ENCODE peak calls at places on chromosomes 13 and 19, in four cellular contexts. U is IMR-90, K is mesendoderm, Z is H9. G is an unnamed sample.

GRCh38 chr13:33375421-33375820 is 89.9 kb upstream of the STARD13 start:
- DNase-seq in U (no peak), K (peak), Z (no peak), G (no peak)

GRCh38 chr13:110652231-110652730 is 36.9 kb downstream of the NAXD start:
- DNase-seq in U (no peak), K (no peak), Z (no peak), G (peak)

GRCh38 chr13:42380420-42381164 is 108.6 kb downstream of the AKAP11 start:
- DNase-seq in U (no peak), K (no peak), Z (no peak), G (no peak)

GRCh38 chr19:17749912-17750317 is 1.4 kb upstream of the FCHO1 start:
- DNase-seq in U (no peak), K (no peak), Z (no peak), G (no peak)

GRCh38 chr19:31285744-31286143 is 63.5 kb downstream of the TSHZ3 start:
- DNase-seq in U (peak), K (no peak), Z (no peak), G (no peak)

GRCh38 chr13:44048326-44048725 is 168.6 kb downstream of the LACC1 start:
- DNase-seq in U (no peak), K (no peak), Z (no peak), G (no peak)

GRCh38 chr13:77218274-77218673 is 108.6 kb downstream of the MYCBP2 start:
- DNase-seq in U (no peak), K (peak), Z (no peak), G (no peak)

GRCh38 chr13:48038763-48039162 is 1.2 kb downstream of the NUDT15 start:
- DNase-seq in U (no peak), K (peak), Z (no peak), G (no peak)

GRCh38 chr13:21058361-21058760 is 3.0 kb downstream of the LATS2 start:
- DNase-seq in U (no peak), K (no peak), Z (no peak), G (no peak)

GRCh38 chr13:113995051-113995601 is 21.2 kb upstream of the C13orf46 start:
- DNase-seq in U (no peak), K (no peak), Z (no peak), G (no peak)

GRCh38 chr19:1794424-1795185 is 17.5 kb downstream of the ATP8B3 start:
- DNase-seq in U (no peak), K (peak), Z (peak), G (peak)

GRCh38 chr19:4038057-4038456 is 28.6 kb downstream of the ZBTB7A start:
- DNase-seq in U (no peak), K (no peak), Z (no peak), G (no peak)

GRCh38 chr19:10774893-10775292 is 57.0 kb downstream of the DNM2 start:
- DNase-seq in U (no peak), K (no peak), Z (no peak), G (no peak)

GRCh38 chr13:50292082-50292481 is 276.8 kb downstream of the KCNRG start:
- DNase-seq in U (no peak), K (no peak), Z (no peak), G (no peak)

GRCh38 chr13:76696370-76696769 is 189.8 kb downstream of the KCTD12 start:
- DNase-seq in U (peak), K (peak), Z (no peak), G (no peak)

GRCh38 chr19:15144046-15144646 is 36.9 kb downstream of the SYDE1 start:
- DNase-seq in U (no peak), K (no peak), Z (no peak), G (no peak)

GRCh38 chr19:22882797-22883196 is 50.7 kb downstream of the ZNF723 start:
- DNase-seq in U (peak), K (peak), Z (no peak), G (no peak)

GRCh38 chr13:102609696-102610095 is 12.9 kb downstream of the TPP2 start:
- DNase-seq in U (no peak), K (no peak), Z (no peak), G (no peak)

GRCh38 chr19:37946132-37946531 is 39.1 kb downstream of the SIPA1L3 start:
- DNase-seq in U (no peak), K (no peak), Z (no peak), G (no peak)
- H4K5ac ChIP-seq in U (no peak), K (no peak), Z (no peak), G (no peak)

GRCh38 chr19:33111587-33111986 is 20.3 kb upstream of the WDR88 start:
- DNase-seq in U (no peak), K (no peak), Z (no peak), G (no peak)

GRCh38 chr19:33114302-33114701 is 17.6 kb upstream of the WDR88 start:
- DNase-seq in U (no peak), K (no peak), Z (no peak), G (no peak)

GRCh38 chr19:33108161-33108560 is 23.8 kb upstream of the WDR88 start:
- DNase-seq in U (no peak), K (no peak), Z (no peak), G (no peak)

GRCh38 chr19:33110201-33110910 is 21.6 kb upstream of the WDR88 start:
- DNase-seq in U (peak), K (no peak), Z (no peak), G (no peak)
- H4K5ac ChIP-seq in U (no peak), K (no peak), Z (no peak), G (no peak)

GRCh38 chr19:35392742-35393350 is 22.0 kb downstream of the GPR42 start:
- DNase-seq in U (no peak), K (no peak), Z (no peak), G (no peak)

GRCh38 chr19:35389192-35389861 is 18.5 kb downstream of the GPR42 start:
- DNase-seq in U (no peak), K (no peak), Z (no peak), G (peak)

GRCh38 chr19:35383536-35383935 is 12.7 kb downstream of the GPR42 start:
- DNase-seq in U (no peak), K (no peak), Z (no peak), G (no peak)

DNA sequence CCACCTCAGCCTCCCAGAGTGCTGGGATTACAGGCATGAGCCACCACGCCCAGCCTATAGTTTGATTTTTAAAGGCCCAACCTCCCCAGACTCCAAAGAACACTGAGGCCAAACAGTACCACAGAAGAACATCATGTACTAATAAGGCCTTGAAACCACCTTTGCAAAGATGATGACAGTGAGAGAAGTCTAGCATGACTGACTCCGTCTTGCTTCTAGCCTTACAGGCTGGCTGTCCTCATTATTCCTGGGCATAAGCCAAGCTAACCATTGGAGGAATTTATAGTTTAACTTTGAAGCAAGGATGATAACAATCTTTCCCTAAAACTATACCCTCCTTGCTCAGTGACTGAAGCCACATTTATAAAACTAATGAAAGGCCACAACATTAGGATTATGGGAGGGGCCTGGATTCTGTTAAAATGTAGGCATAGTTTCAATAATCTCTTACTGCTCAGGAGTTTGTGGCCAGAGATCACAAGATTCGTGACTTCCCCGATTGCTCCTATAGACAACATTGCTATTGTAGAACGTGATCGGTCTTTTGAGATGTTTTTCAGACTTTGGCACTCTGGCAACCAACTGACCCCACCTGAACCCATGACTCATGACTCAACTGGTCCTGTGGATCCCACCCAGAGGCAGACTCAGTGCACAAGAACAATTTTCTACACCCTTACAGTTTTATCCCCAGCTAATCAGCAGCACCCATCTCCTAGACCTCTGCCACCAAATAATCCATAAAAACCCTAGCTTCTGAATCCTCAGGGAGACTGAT is 17.6 kb downstream of the GPR42 start:
- DNase-seq in U (no peak), K (no peak), Z (no peak), G (no peak)
- H4K5ac ChIP-seq in U (no peak), K (no peak), Z (no peak), G (no peak)

DNA sequence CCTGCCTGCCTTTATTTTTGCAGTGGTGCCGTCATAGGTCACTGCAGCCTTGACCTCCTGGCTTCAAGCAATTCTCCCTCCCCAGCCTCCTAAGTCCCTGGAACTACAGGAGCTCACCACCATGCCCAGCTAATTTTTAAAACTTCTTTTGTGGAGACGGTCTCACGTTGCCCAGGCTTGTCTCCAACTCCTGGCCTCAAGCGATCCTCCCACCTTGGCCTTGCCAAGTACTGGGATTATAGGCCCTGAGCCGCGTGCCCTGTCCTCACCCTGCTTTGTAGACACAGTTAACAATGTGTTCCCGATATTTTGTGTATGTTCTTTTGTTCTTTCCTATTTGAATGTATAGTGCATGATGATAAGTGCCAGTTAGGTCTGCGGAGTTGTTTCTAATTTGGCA is 9.7 kb upstream of the WTIP start:
- DNase-seq in U (no peak), K (no peak), Z (no peak), G (no peak)
- H4K5ac ChIP-seq in U (no peak), K (no peak), Z (no peak), G (no peak)

GRCh38 chr13:106143392-106143791 is 392.1 kb downstream of the EFNB2 start:
- DNase-seq in U (peak), K (no peak), Z (no peak), G (no peak)
- H4K5ac ChIP-seq in U (no peak), K (no peak), Z (no peak), G (no peak)

DNA sequence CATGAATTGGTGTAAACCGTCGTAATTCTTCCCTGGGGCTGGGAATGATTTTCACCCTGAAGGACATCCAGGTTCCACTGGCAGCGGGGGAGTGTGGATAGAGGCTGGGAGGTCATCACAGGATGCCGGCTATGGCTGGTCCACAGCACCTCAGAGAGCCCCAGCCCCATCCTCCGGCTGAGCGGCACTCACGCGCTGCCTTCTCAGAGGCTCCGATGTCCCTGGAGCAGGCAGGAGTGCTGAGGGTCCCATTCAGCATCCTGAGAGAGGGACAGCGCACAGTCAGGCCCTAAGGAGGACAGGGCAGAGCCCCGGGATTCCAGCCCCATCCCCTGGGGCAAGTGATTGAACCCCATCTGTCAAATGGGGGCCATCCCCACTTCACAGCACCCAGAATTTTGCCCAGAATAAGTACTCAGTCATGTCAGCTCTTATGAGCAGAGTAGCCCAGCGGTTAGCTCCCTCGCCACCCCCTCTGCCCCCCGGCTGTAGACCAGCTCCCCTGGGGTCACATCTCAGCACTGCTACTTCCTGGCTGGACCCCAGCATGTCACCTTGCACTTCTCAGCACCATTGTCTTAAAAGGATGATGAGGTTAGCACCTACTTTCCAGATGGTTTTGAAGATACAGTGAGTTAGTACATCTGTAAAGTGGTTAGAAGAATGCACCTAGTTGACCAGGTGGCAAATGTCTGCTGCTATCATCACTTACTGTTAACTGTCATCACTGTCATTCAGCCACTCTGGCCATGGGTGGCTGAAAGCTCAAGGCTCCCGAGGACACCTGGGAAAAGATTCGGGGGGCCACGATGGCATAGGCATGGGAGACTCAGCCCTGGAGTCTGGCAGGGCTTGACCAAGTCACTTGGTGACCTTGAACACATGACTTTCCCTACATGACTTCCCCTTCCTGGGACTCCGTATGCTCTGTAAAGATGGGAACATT is 11.9 kb downstream of the GRAMD1A start:
- DNase-seq in U (no peak), K (no peak), Z (no peak), G (no peak)
- H4K5ac ChIP-seq in U (no peak), K (no peak), Z (no peak), G (no peak)

DNA sequence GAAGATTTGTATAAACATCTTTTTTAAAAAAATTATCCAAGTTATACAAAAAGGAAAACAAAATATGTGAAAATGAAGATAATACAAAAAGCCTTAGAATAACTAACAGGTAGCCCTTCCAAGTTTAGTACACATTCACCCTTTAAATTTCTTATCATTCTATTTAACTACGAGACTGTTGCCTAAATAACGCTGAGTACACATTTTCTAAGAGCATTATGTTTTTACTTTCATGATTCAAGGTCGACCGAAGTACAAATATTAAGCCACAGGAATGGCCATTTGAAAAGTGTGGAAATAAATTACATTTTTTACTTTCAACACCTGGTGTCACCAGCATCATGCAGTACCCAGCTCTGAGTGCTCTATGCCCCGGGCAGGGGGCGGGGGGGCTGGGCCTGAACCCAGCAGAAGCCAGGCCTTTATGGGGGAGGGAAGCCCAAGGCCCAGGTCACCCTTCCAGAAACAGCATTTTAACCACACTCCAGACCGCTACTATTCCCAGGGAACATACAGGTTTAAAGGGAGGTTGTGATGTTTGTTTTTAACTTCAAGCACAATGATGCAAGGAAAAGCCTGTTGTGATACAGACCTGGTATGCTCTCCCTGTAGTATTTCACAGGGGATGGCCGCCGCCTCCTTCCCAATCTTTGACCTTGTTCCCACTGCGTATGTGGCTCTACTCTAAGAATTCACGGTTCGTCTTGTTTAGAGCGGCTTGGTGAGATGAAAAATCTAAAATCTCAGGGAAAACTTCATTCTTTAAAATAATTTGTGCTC is 24.0 kb downstream of the GGACT start:
- DNase-seq in U (no peak), K (no peak), Z (no peak), G (no peak)
- H4K5ac ChIP-seq in U (no peak), K (no peak), Z (no peak), G (no peak)

DNA sequence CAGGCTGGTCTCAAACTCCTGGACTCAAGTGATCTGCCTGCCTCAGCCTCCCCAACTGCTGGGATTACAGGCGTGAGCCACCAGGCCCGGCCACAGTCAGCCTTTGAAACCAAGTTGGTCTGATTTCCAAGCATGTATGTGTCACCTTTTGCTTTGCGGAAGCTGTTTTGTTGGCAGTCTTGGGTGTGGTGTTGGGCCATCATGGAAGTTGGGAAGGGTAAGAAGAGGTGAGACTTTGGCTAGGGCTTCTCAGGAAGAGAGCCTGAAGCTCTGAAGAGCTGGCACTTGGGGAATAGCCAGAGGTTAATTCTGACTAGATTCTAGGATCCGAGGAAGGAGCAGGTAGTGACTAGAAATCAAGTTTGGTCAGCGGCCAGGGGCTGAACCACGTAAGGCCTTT is 2.8 kb downstream of the RSPH6A start:
- DNase-seq in U (no peak), K (no peak), Z (no peak), G (no peak)
- H4K5ac ChIP-seq in U (no peak), K (no peak), Z (no peak), G (no peak)

GRCh38 chr13:108657520-108657919 is 28.1 kb downstream of the MYO16 start:
- DNase-seq in U (no peak), K (no peak), Z (no peak), G (no peak)

GRCh38 chr13:108662528-108662927 is 33.1 kb downstream of the MYO16 start:
- DNase-seq in U (no peak), K (peak), Z (no peak), G (no peak)

DNA sequence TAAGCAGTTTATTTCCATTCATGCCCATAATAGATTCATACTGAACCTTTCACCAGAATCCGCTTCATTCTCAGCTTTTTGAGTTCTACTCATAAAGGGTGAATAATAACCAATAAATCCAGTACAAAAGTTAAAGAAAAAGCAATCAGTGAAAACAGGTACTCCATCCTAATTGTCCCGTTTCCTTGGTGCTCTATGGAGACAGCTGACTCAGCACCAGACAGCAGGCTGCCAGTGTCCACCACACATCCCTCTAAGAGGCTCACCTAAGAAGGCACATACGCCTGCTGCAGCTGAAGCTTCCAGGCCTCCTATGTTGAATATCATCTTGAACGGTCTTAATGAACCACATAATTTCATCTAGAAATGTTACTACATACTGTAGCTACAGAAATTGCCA is 27.3 kb downstream of the MYO16 start:
- DNase-seq in U (no peak), K (no peak), Z (no peak), G (no peak)
- H4K5ac ChIP-seq in U (no peak), K (no peak), Z (no peak), G (no peak)